ENCODE peak calls at places on chromosome 7, in five cellular contexts. W, M, J, S and G are unnamed samples.

GRCh38 chr7:137882806-137883205 is 36.0 kb upstream of the DGKI start:
- DNase-seq in S (no peak), W (no peak), J (no peak), M (peak; percentile 28), G (peak; percentile 7)

GRCh38 chr7:106493041-106493731 is 167.8 kb downstream of the CCDC71L start:
- DNase-seq in W (no peak), M (no peak), J (no peak), S (peak; percentile 56), G (no peak)

GRCh38 chr7:30921540-30921930 is 9.9 kb downstream of the AQP1 start:
- DNase-seq in J (no peak), W (no peak), M (no peak), S (no peak), G (no peak)

GRCh38 chr7:70881470-70881869 is 250.5 kb upstream of the GALNT17 start:
- DNase-seq in S (no peak), W (no peak), J (no peak), M (no peak), G (no peak)

GRCh38 chr7:30893357-30893756 is 18.3 kb upstream of the AQP1 start:
- DNase-seq in M (no peak), W (no peak), S (no peak), J (peak; percentile 87), G (no peak)

GRCh38 chr7:72781161-72781560 is 46.8 kb downstream of the TYW1B start:
- DNase-seq in J (no peak), S (no peak), W (no peak), M (no peak), G (no peak)

GRCh38 chr7:98641646-98642489 is 24.8 kb downstream of the NPTX2 start:
- DNase-seq in W (peak; percentile 17), J (no peak), M (no peak), S (no peak), G (peak; percentile 30)

GRCh38 chr7:7972128-7972527 is 3.5 kb downstream of the GLCCI1 start:
- DNase-seq in M (no peak), J (no peak), S (no peak), W (no peak), G (no peak)

GRCh38 chr7:152512711-152513110 is 76.9 kb upstream of the KMT2C start:
- DNase-seq in W (peak; percentile 13), J (no peak), S (no peak), M (no peak), G (no peak)

GRCh38 chr7:130955560-130955919 is 221.5 kb upstream of the KLF14 start:
- DNase-seq in S (no peak), M (no peak), W (no peak), J (no peak), G (no peak)

GRCh38 chr7:154231732-154232131 is 179.5 kb downstream of the DPP6 start:
- DNase-seq in M (peak; percentile 13), S (no peak), J (no peak), W (peak; percentile 0), G (no peak)

GRCh38 chr7:46544396-46545008 is 623.4 kb upstream of the IGFBP3 start:
- DNase-seq in J (no peak), S (no peak), W (no peak), M (peak; percentile 64), G (no peak)

GRCh38 chr7:23811540-23811939 is 101.5 kb downstream of the STK31 start:
- DNase-seq in S (no peak), M (no peak), J (no peak), W (no peak), G (no peak)

GRCh38 chr7:47317537-47317936 is 264.4 kb downstream of the TNS3 start:
- DNase-seq in W (no peak), S (no peak), M (no peak), J (no peak), G (no peak)

GRCh38 chr7:134585897-134586296 is 37.0 kb downstream of the AKR1B15 start:
- DNase-seq in S (no peak), W (no peak), J (no peak), M (no peak), G (no peak)

GRCh38 chr7:98662289-98662688 is 45.2 kb downstream of the NPTX2 start:
- DNase-seq in W (no peak), M (no peak), J (no peak), S (no peak), G (no peak)

GRCh38 chr7:94883676-94884075 is 23.7 kb upstream of the PPP1R9A start:
- DNase-seq in W (no peak), J (no peak), S (no peak), M (no peak), G (no peak)

GRCh38 chr7:47546728-47547494 is 35.0 kb downstream of the TNS3 start:
- DNase-seq in S (no peak), J (no peak), M (no peak), W (no peak), G (no peak)